ENCODE peak calls at places on chromosomes 5 and 9, in six cellular contexts. B is SK-N-SH, E is K562, P is HepG2, L is H1, H is GM12878. M is an unnamed sample.

GRCh38 chr5:28214292-28214691 is 1175.9 kb upstream of the CDH9 start:
- DNase-seq in P (no peak), B (no peak), H (no peak), L (no peak), E (no peak), M (no peak)

GRCh38 chr5:156188026-156188425 is 138.9 kb upstream of the SGCD start:
- DNase-seq in E (no peak), B (no peak), H (no peak), L (no peak), P (no peak), M (no peak)

GRCh38 chr9:110864011-110864410 is 174.3 kb downstream of the LPAR1 start:
- DNase-seq in E (no peak), L (no peak), B (no peak), P (no peak), H (no peak), M (no peak)

GRCh38 chr9:127083598-127083997 is 38.8 kb downstream of the ANGPTL2 start:
- DNase-seq in B (no peak), P (no peak), E (no peak), L (no peak), H (no peak), M (no peak)

GRCh38 chr9:18428621-18429020 is 45.3 kb upstream of the ADAMTSL1 start:
- DNase-seq in E (no peak), H (no peak), L (no peak), B (no peak), P (no peak), M (no peak)

GRCh38 chr9:19373527-19373926 is 6.5 kb downstream of the RPS6 start:
- DNase-seq in E (no peak), H (no peak), B (no peak), P (no peak), L (no peak), M (peak)

GRCh38 chr9:34559616-34560546 is 29.6 kb downstream of the CNTFR start:
- DNase-seq in L (no peak), E (no peak), P (peak), H (no peak), B (peak), M (no peak)

GRCh38 chr9:134058716-134059115 is 9.1 kb downstream of the BRD3 start:
- DNase-seq in B (peak), L (no peak), P (no peak), H (no peak), E (no peak), M (no peak)

GRCh38 chr9:21056931-21057330 is 20.8 kb downstream of the IFNB1 start:
- DNase-seq in P (no peak), E (no peak), H (no peak), B (no peak), L (no peak), M (no peak)

GRCh38 chr5:76972670-76973069 is 19.8 kb downstream of the CRHBP start:
- DNase-seq in L (no peak), H (no peak), E (no peak), B (no peak), P (no peak), M (no peak)

GRCh38 chr5:76980518-76981144 is 27.8 kb downstream of the CRHBP start:
- DNase-seq in B (no peak), H (no peak), P (no peak), E (no peak), L (no peak), M (no peak)

GRCh38 chr5:76971471-76971870 is 18.6 kb downstream of the CRHBP start:
- DNase-seq in P (no peak), L (no peak), B (no peak), H (no peak), E (no peak), M (no peak)

GRCh38 chr5:76978869-76979268 is 26.0 kb downstream of the CRHBP start:
- DNase-seq in H (no peak), L (no peak), E (no peak), B (no peak), P (no peak), M (no peak)

DNA sequence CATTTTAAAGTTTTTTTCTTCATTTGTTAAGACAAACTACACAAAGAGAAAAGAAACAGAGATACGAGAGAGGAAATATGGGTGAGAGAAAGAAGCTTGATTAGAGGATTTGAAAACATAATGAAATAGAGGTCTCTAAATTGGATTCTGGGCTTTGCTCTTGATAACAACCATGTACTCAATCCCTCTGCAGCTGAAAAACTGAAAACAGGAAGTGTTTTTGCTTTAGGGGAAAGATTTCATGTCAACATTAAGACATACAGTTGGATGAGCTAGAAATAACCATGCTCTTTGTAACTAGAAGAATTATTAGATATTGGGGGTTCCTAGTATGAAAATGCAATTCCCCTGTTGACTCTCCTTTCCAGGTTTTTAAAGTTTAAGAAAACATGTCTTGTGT is 21.9 kb downstream of the CRHBP start:
- DNase-seq in H (no peak), L (no peak), B (no peak), P (no peak), E (no peak), M (no peak)
- H3K4me3 ChIP-seq in H (no peak), L (no peak), B (no peak), P (no peak), E (no peak), M (no peak)

DNA sequence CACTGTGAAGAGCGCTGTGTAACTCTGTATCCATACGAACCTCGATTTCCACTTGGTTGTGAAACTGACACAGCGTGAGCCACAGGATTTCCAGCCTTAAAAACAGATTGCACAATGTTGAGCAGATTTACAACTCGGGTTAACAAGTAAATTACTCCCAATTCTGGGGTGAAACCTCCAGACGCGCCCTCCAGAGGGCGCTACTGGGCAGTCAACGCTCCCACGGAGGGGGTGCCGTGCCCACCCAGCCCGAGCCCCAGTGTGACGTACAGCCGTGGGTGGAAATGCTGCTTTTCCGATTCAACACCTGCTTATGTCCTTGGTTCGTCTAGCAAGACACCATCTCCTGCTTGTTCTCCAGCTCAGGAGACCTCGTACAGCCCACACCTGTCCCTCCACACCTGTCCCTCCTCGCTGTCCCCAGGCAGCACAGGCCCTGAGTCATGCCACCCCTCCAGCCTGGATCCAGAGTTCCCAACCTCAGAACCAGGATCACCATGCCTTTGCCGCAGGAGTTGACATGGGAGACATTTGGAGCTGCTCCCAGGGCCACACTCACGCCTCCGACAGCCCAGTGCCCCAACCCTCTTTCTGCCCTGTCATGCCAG is 34.4 kb upstream of the SLC6A3 start:
- DNase-seq in B (peak), E (peak), L (no peak), H (no peak), P (peak), M (peak)
- TF ChIP-seq GABPA in B (no peak), E (no peak), L (peak), H (no peak), P (no peak), M (no peak)

DNA sequence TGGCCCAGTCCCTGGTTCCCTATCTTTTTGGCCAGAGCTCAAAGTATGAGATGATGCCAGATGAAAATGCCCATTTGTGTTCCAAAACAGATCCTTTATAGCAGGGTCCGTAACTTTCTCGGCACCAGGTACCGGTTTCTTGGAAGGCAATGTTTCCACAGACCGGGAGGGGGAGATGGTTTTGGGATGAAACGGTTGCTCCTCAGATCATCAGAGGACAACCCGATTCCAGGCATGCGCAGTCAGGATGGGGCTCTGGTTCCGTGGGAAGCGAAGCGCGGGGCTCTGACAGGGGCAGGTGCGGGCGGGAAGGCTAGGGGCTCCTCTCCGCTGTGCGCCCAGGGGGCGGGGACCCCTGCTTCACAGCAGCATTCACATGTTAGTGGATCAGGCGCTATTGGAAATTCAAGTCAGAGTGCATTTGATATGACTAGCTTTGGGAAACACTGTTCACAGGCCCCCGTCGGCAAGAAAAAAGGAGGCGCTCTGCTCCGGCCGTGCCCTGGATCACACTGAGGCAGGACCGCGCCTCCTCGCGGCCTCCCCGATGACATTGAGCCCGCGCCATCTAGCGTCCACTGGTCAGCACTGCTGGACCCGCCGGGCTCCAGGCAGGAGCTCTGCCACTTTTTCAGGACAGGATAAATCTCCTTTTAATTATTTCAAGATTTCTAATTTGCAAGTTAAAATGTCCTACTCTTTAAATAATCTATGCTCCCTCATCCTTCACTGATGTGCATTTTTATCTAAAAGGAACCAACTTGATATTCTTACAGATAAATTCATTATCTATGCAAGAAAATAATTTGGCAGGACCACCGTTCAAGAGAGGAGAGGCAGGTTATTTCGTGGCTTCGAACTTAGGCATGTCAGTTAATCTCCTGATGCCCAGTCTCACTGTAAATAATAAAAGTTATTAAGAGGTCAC is 190.0 kb downstream of the FANCC start:
- DNase-seq in L (no peak), H (no peak), B (peak), P (peak), E (peak), M (peak)
- TF ChIP-seq POLR2AphosphoS5 in L (no peak), H (no peak), B (no peak), P (no peak), E (no peak), M (no peak)

GRCh38 chr5:757931-758697 is 26.4 kb downstream of the ZDHHC11B start:
- DNase-seq in B (peak), H (no peak), P (peak), E (peak), L (no peak), M (no peak)

GRCh38 chr5:758698-759053 is 25.9 kb downstream of the ZDHHC11B start:
- DNase-seq in E (no peak), B (no peak), H (no peak), P (no peak), L (no peak), M (no peak)

GRCh38 chr5:760363-761205 is 23.9 kb downstream of the ZDHHC11B start:
- DNase-seq in P (no peak), L (no peak), E (no peak), H (no peak), B (peak), M (no peak)

GRCh38 chr5:759781-760362 is 24.7 kb downstream of the ZDHHC11B start:
- DNase-seq in L (no peak), E (peak), P (no peak), H (no peak), B (peak), M (no peak)

GRCh38 chr5:759111-759741 is 25.3 kb downstream of the ZDHHC11B start:
- DNase-seq in E (peak), L (no peak), H (no peak), P (peak), B (peak), M (no peak)
- H3K4me3 ChIP-seq in E (no peak), L (no peak), H (no peak), P (peak), B (no peak), M (no peak)

GRCh38 chr5:10300246-10300645 is 7.5 kb downstream of the CMBL start:
- DNase-seq in B (no peak), L (no peak), E (no peak), P (no peak), H (no peak), M (no peak)

GRCh38 chr5:10295619-10296326 is 11.9 kb downstream of the CMBL start:
- DNase-seq in E (no peak), P (no peak), B (no peak), H (no peak), L (no peak), M (no peak)

GRCh38 chr5:10293907-10294662 is 13.6 kb downstream of the CMBL start:
- DNase-seq in L (no peak), P (no peak), H (no peak), E (no peak), B (no peak), M (no peak)

GRCh38 chr5:10301266-10301665 is 6.4 kb downstream of the CMBL start:
- DNase-seq in H (no peak), L (no peak), B (no peak), E (peak), P (no peak), M (no peak)

DNA sequence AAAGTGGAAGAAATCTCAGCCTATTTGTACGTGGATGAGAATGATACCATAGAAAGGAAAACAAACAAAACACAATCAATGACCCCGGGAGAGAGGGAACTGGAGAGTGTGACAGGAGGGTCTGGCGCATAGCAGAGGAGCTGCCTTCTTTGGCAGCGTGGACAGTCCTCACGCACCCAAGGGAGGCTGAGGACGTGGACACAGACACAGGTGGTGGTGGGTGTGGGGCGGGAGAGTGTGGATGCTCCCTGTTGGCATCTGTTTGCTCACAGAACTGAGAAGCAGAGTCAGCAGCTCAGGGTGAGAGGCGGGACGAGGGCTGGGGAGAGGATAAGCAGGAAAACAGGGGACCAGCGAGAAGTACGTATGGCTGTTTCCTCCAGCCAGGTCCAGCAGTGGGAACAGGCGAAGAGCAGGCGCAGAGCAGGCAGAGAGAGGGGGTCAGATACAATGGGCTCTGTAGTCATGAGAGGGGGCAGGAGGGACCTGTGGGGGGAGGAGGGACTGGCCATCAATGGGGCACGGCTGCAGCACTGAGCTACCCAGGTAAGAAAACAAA is 10.0 kb downstream of the CMBL start:
- DNase-seq in H (no peak), B (no peak), P (no peak), L (no peak), E (no peak), M (no peak)
- TF ChIP-seq GABPA in H (no peak), B (no peak), P (no peak), L (no peak), E (no peak), M (no peak)

DNA sequence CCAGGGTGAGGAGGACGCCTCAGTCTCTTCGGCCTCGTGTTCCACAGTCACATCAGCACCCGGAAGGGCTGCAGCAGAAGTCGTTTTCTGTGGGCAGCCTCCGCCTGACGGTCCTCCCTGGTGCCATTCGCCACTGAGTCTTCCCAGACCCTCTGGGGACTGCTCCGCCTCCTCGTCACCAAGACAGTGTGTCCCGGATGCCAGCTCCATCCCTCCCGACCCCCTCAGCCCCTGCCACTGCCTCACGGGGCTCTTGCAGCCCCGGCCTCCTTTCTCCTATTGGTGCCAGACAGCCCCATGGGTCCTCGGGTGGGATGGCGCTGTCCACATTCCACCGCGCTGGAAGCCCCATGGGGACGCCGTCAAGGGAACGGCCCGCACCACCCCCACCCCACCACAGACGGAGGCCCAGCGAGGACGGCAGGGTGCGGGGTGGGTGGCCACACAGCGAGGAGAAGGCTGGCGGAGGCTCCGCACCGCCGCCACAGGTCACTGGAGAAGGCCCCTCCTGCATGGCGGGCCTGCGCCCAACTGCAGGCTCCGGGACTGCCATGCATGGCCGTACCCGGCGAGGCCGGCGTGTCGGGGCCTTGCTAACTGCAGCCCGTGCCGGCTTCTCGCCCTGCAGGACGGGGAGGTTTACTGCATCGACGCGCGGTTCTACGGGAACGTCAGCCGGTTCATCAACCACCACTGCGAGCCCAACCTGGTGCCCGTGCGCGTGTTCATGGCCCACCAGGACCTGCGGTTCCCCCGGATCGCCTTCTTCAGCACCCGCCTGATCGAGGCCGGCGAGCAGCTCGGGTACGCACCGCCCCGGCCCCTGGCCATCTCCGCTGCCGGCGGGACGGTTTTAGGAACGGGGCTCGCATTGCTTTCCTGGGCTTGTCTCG is 43.6 kb upstream of the CACNA1B start:
- DNase-seq in H (no peak), E (no peak), P (no peak), L (no peak), B (no peak), M (no peak)
- TF ChIP-seq POLR2AphosphoS5 in H (no peak), E (no peak), P (no peak), L (no peak), B (no peak), M (no peak)

DNA sequence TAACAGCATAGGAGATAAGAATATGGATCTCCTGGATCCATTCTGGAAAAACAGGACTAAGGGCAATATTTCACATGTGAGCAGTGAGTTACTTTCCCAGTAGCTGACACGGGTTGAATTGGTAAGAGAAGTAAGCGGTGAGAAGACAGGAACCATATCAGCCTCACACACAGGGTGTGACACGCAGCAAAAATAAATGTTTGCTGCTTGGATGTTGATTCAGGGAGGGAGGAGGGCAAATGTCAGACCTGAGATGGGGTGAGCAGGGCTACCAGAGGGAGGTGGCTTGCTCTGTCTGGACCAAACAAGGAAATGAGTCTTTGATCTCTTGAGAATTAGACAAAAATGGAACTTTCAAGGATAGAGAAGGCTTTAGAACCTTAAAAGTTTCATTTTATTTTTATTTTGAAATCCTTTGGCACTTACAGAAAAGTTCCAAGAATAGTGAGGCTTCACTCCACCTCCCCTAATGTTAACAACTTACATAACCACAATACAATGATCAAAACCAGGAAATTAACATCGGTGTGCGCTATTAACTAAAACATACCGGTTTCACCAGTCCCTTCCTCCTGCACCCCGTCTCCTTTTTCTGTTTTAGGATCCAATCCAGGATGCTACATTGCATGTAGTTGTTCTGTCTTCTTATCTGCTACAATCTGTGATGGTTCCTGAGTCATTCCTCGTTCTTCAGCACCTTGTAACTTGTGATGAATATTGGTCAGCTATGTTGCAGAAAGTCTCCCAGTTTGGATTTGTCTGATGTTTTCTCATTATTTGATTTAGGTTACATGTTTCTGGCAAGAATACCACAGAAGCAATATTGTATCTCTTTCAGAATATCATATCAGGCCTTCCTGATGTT is 20.5 kb upstream of the ARHGEF28 start:
- DNase-seq in B (no peak), L (no peak), P (peak), E (peak), H (no peak), M (no peak)
- H3K4me3 ChIP-seq in B (no peak), L (no peak), P (peak), E (no peak), H (no peak), M (no peak)

DNA sequence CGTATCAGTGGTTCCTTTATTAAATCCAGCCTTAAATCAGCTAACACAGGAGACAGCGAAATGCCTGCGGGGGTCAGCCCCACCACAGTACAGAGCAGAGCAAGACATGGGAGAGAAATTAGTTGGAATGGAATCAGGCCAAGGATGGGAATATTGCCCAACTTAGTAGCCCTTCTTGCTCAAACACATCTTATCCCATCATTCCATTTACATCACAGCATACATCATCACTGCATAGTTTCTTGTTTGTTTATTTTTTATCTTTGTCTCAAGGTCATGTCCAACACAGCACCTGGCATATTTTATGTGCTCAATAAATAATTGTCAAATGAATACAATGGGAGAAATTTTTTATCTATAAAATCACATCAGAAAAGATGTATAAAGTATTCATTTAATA is 34.3 kb upstream of the DAB2 start:
- DNase-seq in E (no peak), L (no peak), B (no peak), P (no peak), H (no peak), M (no peak)
- TF ChIP-seq GABPA in E (no peak), L (no peak), B (no peak), P (no peak), H (no peak), M (no peak)